ENCODE peak calls at places on chromosomes 7 and 10, in eight cellular contexts. One of them, this sample, is unnamed.

GRCh38 chr10:124174673-124175645 is 81.6 kb upstream of the CHST15 start:
- DNase-seq in fibroblast of lung: peak; percentile 24
- DNase-seq in iPS DF 6.9: no peak
- DNase-seq in spleen: no peak
- DNase-seq in Panc1: no peak
- DNase-seq in psoas muscle: no peak
- DNase-seq in heart right ventricle: no peak
- DNase-seq in CD8-positive, alpha-beta memory T cell: no peak
- DNase-seq in this sample: no peak

GRCh38 chr10:99540673-99541531 is 8.2 kb downstream of the NKX2-3 start:
- DNase-seq in Panc1: no peak
- DNase-seq in iPS DF 6.9: no peak
- DNase-seq in psoas muscle: no peak
- DNase-seq in spleen: no peak
- DNase-seq in heart right ventricle: no peak
- DNase-seq in fibroblast of lung: no peak
- DNase-seq in CD8-positive, alpha-beta memory T cell: no peak
- DNase-seq in this sample: no peak

GRCh38 chr10:110420401-110421193 is 77.1 kb upstream of the DUSP5 start:
- DNase-seq in iPS DF 6.9: no peak
- DNase-seq in psoas muscle: no peak
- DNase-seq in heart right ventricle: no peak
- DNase-seq in Panc1: no peak
- DNase-seq in CD8-positive, alpha-beta memory T cell: no peak
- DNase-seq in spleen: no peak
- DNase-seq in fibroblast of lung: peak; percentile 69
- DNase-seq in this sample: no peak

GRCh38 chr10:22252286-22252800 is 34.5 kb upstream of the EBLN1 start:
- DNase-seq in psoas muscle: peak; percentile 84
- DNase-seq in heart right ventricle: peak; percentile 65
- DNase-seq in spleen: peak; percentile 89
- DNase-seq in Panc1: no peak
- DNase-seq in fibroblast of lung: peak; percentile 54
- DNase-seq in iPS DF 6.9: no peak
- DNase-seq in CD8-positive, alpha-beta memory T cell: peak; percentile 47
- DNase-seq in this sample: no peak

GRCh38 chr10:121669010-121669366 is 70.7 kb upstream of the FGFR2 start:
- DNase-seq in CD8-positive, alpha-beta memory T cell: no peak
- DNase-seq in Panc1: no peak
- DNase-seq in fibroblast of lung: no peak
- DNase-seq in iPS DF 6.9: no peak
- DNase-seq in psoas muscle: no peak
- DNase-seq in heart right ventricle: no peak
- DNase-seq in spleen: no peak
- DNase-seq in this sample: no peak

GRCh38 chr7:43585521-43585920 is 2.6 kb downstream of the STK17A start:
- DNase-seq in CD8-positive, alpha-beta memory T cell: peak; percentile 35
- DNase-seq in heart right ventricle: no peak
- DNase-seq in fibroblast of lung: peak; percentile 90
- DNase-seq in psoas muscle: no peak
- DNase-seq in iPS DF 6.9: no peak
- DNase-seq in spleen: no peak
- DNase-seq in Panc1: no peak
- DNase-seq in this sample: no peak

GRCh38 chr7:127629268-127629854 is 11.4 kb upstream of the PAX4 start:
- DNase-seq in Panc1: no peak
- DNase-seq in iPS DF 6.9: no peak
- DNase-seq in psoas muscle: no peak
- DNase-seq in heart right ventricle: no peak
- DNase-seq in CD8-positive, alpha-beta memory T cell: peak; percentile 20
- DNase-seq in spleen: no peak
- DNase-seq in fibroblast of lung: no peak
- DNase-seq in this sample: no peak

GRCh38 chr10:78577673-78578072 is 491.1 kb upstream of the ZMIZ1 start:
- DNase-seq in spleen: no peak
- DNase-seq in psoas muscle: no peak
- DNase-seq in iPS DF 6.9: no peak
- DNase-seq in fibroblast of lung: no peak
- DNase-seq in Panc1: no peak
- DNase-seq in CD8-positive, alpha-beta memory T cell: no peak
- DNase-seq in heart right ventricle: no peak
- DNase-seq in this sample: no peak

GRCh38 chr7:45582136-45582742 is 8.1 kb downstream of the ADCY1 start:
- DNase-seq in Panc1: no peak
- DNase-seq in psoas muscle: no peak
- DNase-seq in CD8-positive, alpha-beta memory T cell: no peak
- DNase-seq in spleen: peak; percentile 41
- DNase-seq in heart right ventricle: no peak
- DNase-seq in iPS DF 6.9: no peak
- DNase-seq in fibroblast of lung: no peak
- DNase-seq in this sample: no peak

GRCh38 chr7:13982940-13983677 is 6.4 kb downstream of the ETV1 start:
- DNase-seq in CD8-positive, alpha-beta memory T cell: no peak
- DNase-seq in iPS DF 6.9: no peak
- DNase-seq in spleen: no peak
- DNase-seq in fibroblast of lung: peak; percentile 43
- DNase-seq in psoas muscle: no peak
- DNase-seq in Panc1: no peak
- DNase-seq in heart right ventricle: no peak
- DNase-seq in this sample: no peak

DNA sequence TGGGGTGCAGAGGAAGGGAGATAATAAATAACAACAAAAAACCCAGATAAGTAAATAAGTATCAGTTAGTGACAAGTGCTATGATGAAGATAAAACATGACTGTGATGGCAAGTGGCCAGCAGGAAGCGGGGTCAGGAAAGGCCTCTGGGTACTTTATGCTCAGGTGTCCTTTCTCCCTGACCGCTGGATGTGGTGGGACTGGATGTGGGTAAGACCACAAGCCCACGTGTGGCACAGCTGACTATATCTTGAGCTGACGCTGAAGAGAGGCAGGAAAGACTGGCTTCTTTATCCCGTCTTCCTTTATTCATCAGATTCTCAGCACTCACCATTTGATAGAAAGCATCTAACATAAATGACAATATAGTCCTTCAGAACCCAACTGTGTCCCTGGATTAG is 87.8 kb downstream of the CREB5 start:
- DNase-seq in spleen: no peak
- DNase-seq in heart right ventricle: no peak
- DNase-seq in CD8-positive, alpha-beta memory T cell: no peak
- DNase-seq in Panc1: no peak
- DNase-seq in psoas muscle: no peak
- DNase-seq in fibroblast of lung: no peak
- DNase-seq in iPS DF 6.9: no peak
- DNase-seq in this sample: no peak
- H3K27ac ChIP-seq in spleen: no peak overlapping the region
- H3K27ac ChIP-seq in heart right ventricle: no peak overlapping the region
- H3K27ac ChIP-seq in CD8-positive, alpha-beta memory T cell: no peak overlapping the region
- H3K27ac ChIP-seq in Panc1: no peak overlapping the region
- H3K27ac ChIP-seq in psoas muscle: no peak overlapping the region
- H3K27ac ChIP-seq in fibroblast of lung: no peak overlapping the region
- H3K27ac ChIP-seq in iPS DF 6.9: no peak overlapping the region
- H3K27ac ChIP-seq in this sample: no peak overlapping the region

GRCh38 chr7:105330526-105330925 is 58.2 kb downstream of the SRPK2 start:
- DNase-seq in heart right ventricle: no peak
- DNase-seq in iPS DF 6.9: no peak
- DNase-seq in psoas muscle: no peak
- DNase-seq in fibroblast of lung: no peak
- DNase-seq in CD8-positive, alpha-beta memory T cell: no peak
- DNase-seq in spleen: no peak
- DNase-seq in Panc1: no peak
- DNase-seq in this sample: no peak

GRCh38 chr7:105325225-105325904 is 63.4 kb downstream of the SRPK2 start:
- DNase-seq in fibroblast of lung: no peak
- DNase-seq in Panc1: no peak
- DNase-seq in CD8-positive, alpha-beta memory T cell: no peak
- DNase-seq in spleen: no peak
- DNase-seq in iPS DF 6.9: no peak
- DNase-seq in psoas muscle: no peak
- DNase-seq in heart right ventricle: no peak
- DNase-seq in this sample: no peak

GRCh38 chr7:105321754-105322455 is 66.8 kb downstream of the SRPK2 start:
- DNase-seq in psoas muscle: no peak
- DNase-seq in CD8-positive, alpha-beta memory T cell: no peak
- DNase-seq in spleen: no peak
- DNase-seq in heart right ventricle: no peak
- DNase-seq in fibroblast of lung: no peak
- DNase-seq in iPS DF 6.9: no peak
- DNase-seq in Panc1: no peak
- DNase-seq in this sample: no peak

GRCh38 chr7:105323366-105323765 is 65.4 kb downstream of the SRPK2 start:
- DNase-seq in iPS DF 6.9: no peak
- DNase-seq in CD8-positive, alpha-beta memory T cell: no peak
- DNase-seq in heart right ventricle: no peak
- DNase-seq in Panc1: no peak
- DNase-seq in fibroblast of lung: no peak
- DNase-seq in spleen: no peak
- DNase-seq in psoas muscle: no peak
- DNase-seq in this sample: no peak

GRCh38 chr7:105327201-105327600 is 61.5 kb downstream of the SRPK2 start:
- DNase-seq in iPS DF 6.9: no peak
- DNase-seq in CD8-positive, alpha-beta memory T cell: no peak
- DNase-seq in heart right ventricle: no peak
- DNase-seq in spleen: no peak
- DNase-seq in fibroblast of lung: no peak
- DNase-seq in Panc1: no peak
- DNase-seq in psoas muscle: no peak
- DNase-seq in this sample: no peak
- H3K27ac ChIP-seq in iPS DF 6.9: no peak overlapping the region
- H3K27ac ChIP-seq in CD8-positive, alpha-beta memory T cell: no peak overlapping the region
- H3K27ac ChIP-seq in heart right ventricle: no peak overlapping the region
- H3K27ac ChIP-seq in spleen: no peak overlapping the region
- H3K27ac ChIP-seq in fibroblast of lung: no peak overlapping the region
- H3K27ac ChIP-seq in Panc1: no peak overlapping the region
- H3K27ac ChIP-seq in psoas muscle: no peak overlapping the region
- H3K27ac ChIP-seq in this sample: no peak overlapping the region

DNA sequence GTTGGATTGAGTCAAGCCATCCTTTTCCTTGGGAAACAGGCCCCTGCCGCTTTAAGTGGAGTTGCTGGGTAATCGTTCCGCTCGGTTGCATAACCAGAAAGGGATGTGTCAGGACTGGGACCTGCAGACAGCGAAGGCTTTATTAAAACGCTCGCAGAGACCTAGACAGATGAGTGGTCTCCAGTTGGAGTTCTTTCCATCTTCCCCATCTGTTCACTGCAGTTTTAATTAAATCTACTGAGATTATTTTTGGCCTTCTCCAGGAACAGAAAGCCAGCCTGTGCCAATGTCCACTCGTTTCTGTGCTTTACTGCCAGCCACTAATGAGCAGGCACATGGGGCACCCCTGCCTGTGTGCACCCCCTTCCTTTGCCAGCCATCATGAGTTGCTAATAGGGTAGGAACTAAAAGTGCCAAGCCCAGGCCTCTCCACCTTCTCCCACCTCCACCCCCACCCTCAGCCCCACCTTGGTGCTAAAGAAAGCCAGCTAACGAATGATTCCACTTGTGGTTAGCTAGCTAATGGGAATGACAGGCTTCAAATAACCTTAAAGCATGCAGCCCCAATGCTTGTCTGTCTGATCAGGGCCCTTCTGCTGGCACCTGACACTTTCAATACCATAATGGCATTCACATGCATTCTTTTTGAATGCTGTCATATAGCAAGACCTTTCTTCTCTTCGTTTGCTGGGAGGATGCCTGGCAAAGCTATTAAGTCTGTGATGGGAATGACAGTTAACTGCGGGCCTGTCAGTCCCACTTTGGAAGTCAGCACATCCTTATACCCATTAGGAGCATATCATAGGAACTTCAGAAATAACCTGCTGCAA is 556.8 kb upstream of the GALNT17 start:
- DNase-seq in fibroblast of lung: no peak
- DNase-seq in CD8-positive, alpha-beta memory T cell: no peak
- DNase-seq in psoas muscle: no peak
- DNase-seq in heart right ventricle: no peak
- DNase-seq in Panc1: no peak
- DNase-seq in spleen: no peak
- DNase-seq in iPS DF 6.9: no peak
- DNase-seq in this sample: no peak
- H3K27ac ChIP-seq in fibroblast of lung: no peak overlapping the region
- H3K27ac ChIP-seq in CD8-positive, alpha-beta memory T cell: no peak overlapping the region
- H3K27ac ChIP-seq in psoas muscle: no peak overlapping the region
- H3K27ac ChIP-seq in heart right ventricle: no peak overlapping the region
- H3K27ac ChIP-seq in Panc1: no peak overlapping the region
- H3K27ac ChIP-seq in spleen: no peak overlapping the region
- H3K27ac ChIP-seq in iPS DF 6.9: no peak overlapping the region
- H3K27ac ChIP-seq in this sample: no peak overlapping the region

DNA sequence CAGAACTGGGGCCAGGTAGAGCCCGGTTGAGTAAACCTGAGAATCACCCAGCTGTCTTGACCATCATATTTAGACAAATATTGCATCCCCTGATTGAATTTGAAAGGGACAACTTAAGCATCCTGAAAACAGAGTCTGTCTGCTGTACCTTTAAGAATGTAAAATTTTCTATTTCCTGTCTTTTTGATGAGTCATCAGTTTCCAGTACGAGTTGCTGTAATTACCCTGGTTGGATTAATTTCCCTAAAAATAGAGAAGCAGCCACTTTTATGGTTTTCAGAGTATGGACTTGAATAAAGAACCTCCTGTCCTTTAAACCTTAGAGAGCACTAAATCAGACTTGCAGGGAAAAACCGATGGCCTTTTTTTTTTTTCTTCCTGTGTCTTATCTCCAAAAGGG is 164.6 kb upstream of the SH2B2 start:
- DNase-seq in spleen: no peak
- DNase-seq in fibroblast of lung: peak; percentile 66
- DNase-seq in heart right ventricle: no peak
- DNase-seq in psoas muscle: no peak
- DNase-seq in Panc1: no peak
- DNase-seq in CD8-positive, alpha-beta memory T cell: no peak
- DNase-seq in iPS DF 6.9: no peak
- DNase-seq in this sample: no peak
- H3K27ac ChIP-seq in spleen: peak overlapping the region; percentile 37
- H3K27ac ChIP-seq in fibroblast of lung: peak overlapping the region; percentile 53
- H3K27ac ChIP-seq in heart right ventricle: no peak overlapping the region
- H3K27ac ChIP-seq in psoas muscle: no peak overlapping the region
- H3K27ac ChIP-seq in Panc1: no peak overlapping the region
- H3K27ac ChIP-seq in CD8-positive, alpha-beta memory T cell: no peak overlapping the region
- H3K27ac ChIP-seq in iPS DF 6.9: no peak overlapping the region
- H3K27ac ChIP-seq in this sample: no peak overlapping the region

This sample was measured in substantia nigra.